ENCODE peak calls at places on chromosomes 3 and 15, in six cellular contexts. Y is small intestine; W is stomach; A is K562; B is CD8-positive, alpha-beta memory T cell; P is effector memory CD4-positive, alpha-beta T cell. X is an unnamed sample.

GRCh38 chr3:134038716-134039115 is 9.0 kb upstream of the SLCO2A1 start:
- DNase-seq in Y (peak), W (peak), A (no peak), B (no peak), P (no peak), X (no peak)

GRCh38 chr3:128374746-128375445 is 91.8 kb downstream of the DNAJB8 start:
- DNase-seq in Y (no peak), W (no peak), A (no peak), B (no peak), P (no peak), X (no peak)

GRCh38 chr3:8518138-8518537 is 16.5 kb downstream of the LMCD1 start:
- DNase-seq in Y (no peak), W (no peak), A (no peak), B (no peak), P (no peak), X (no peak)

GRCh38 chr3:9883676-9884554 is 3.9 kb upstream of the CIDEC start:
- DNase-seq in Y (no peak), W (no peak), A (no peak), B (no peak), P (no peak), X (no peak)

GRCh38 chr15:97759363-97759762 is 201.1 kb upstream of the ARRDC4 start:
- DNase-seq in Y (no peak), W (no peak), A (no peak), B (no peak), P (no peak), X (no peak)

GRCh38 chr15:43225201-43225949 is 4.6 kb upstream of the EPB42 start:
- DNase-seq in Y (peak), W (no peak), A (peak), B (peak), P (no peak), X (peak)

GRCh38 chr15:57150066-57150865 is 226.0 kb upstream of the CGNL1 start:
- DNase-seq in Y (no peak), W (no peak), A (no peak), B (no peak), P (no peak), X (no peak)

GRCh38 chr15:98805434-98806274 is 157.3 kb downstream of the IGF1R start:
- DNase-seq in Y (peak), W (no peak), A (no peak), B (no peak), P (no peak), X (no peak)

GRCh38 chr3:134699141-134699711 is 48.4 kb upstream of the KY start:
- DNase-seq in Y (no peak), W (no peak), A (no peak), B (no peak), P (no peak), X (no peak)

GRCh38 chr3:179100652-179101051 is 29.0 kb upstream of the ZMAT3 start:
- DNase-seq in Y (no peak), W (no peak), A (peak), B (no peak), P (no peak), X (no peak)

GRCh38 chr3:64616953-64617352 is 70.8 kb downstream of the ADAMTS9 start:
- DNase-seq in Y (no peak), W (no peak), A (no peak), B (no peak), P (no peak), X (no peak)

GRCh38 chr15:31434418-31435255 is 108.0 kb downstream of the KLF13 start:
- DNase-seq in Y (peak), W (peak), A (peak), B (peak), P (peak), X (peak)

GRCh38 chr15:76663529-76663928 is 241.6 kb downstream of the SCAPER start:
- DNase-seq in Y (no peak), W (no peak), A (no peak), B (no peak), P (no peak), X (no peak)

GRCh38 chr15:36917411-36918267 is 182.7 kb downstream of the MEIS2 start:
- DNase-seq in Y (no peak), W (no peak), A (no peak), B (no peak), P (no peak), X (no peak)

GRCh38 chr3:137035631-137036030 is 77.8 kb downstream of the IL20RB start:
- DNase-seq in Y (no peak), W (no peak), A (peak), B (no peak), P (no peak), X (no peak)

GRCh38 chr15:43789409-43789808 is 2.7 kb upstream of the SERF2 start:
- DNase-seq in Y (no peak), W (no peak), A (no peak), B (no peak), P (no peak), X (no peak)

GRCh38 chr15:63832620-63833245 is 1.0 kb downstream of the HERC1 start:
- DNase-seq in Y (no peak), W (no peak), A (no peak), B (no peak), P (no peak), X (peak)
- H3K4me3 ChIP-seq in Y (peak), W (peak), A (peak), B (peak), P (peak), X (peak)

GRCh38 chr3:29283297-29283681 is 2.4 kb downstream of the RBMS3 start:
- DNase-seq in Y (no peak), W (no peak), A (no peak), B (no peak), P (no peak), X (no peak)
- H3K27ac ChIP-seq in Y (no peak), W (peak), A (no peak), B (no peak), P (no peak), X (peak)

GRCh38 chr15:75205064-75205395 is 3.3 kb downstream of the C15orf39 start:
- DNase-seq in Y (no peak), W (no peak), A (no peak), B (no peak), P (no peak), X (no peak)

GRCh38 chr15:75203908-75204263 is 2.2 kb downstream of the C15orf39 start:
- DNase-seq in Y (no peak), W (no peak), A (no peak), B (no peak), P (no peak), X (no peak)

GRCh38 chr15:75203017-75203907 is 1.6 kb downstream of the C15orf39 start:
- DNase-seq in Y (peak), W (no peak), A (peak), B (no peak), P (no peak), X (no peak)

GRCh38 chr15:75206006-75206405 is 4.3 kb downstream of the C15orf39 start:
- DNase-seq in Y (no peak), W (no peak), A (no peak), B (no peak), P (no peak), X (no peak)

DNA sequence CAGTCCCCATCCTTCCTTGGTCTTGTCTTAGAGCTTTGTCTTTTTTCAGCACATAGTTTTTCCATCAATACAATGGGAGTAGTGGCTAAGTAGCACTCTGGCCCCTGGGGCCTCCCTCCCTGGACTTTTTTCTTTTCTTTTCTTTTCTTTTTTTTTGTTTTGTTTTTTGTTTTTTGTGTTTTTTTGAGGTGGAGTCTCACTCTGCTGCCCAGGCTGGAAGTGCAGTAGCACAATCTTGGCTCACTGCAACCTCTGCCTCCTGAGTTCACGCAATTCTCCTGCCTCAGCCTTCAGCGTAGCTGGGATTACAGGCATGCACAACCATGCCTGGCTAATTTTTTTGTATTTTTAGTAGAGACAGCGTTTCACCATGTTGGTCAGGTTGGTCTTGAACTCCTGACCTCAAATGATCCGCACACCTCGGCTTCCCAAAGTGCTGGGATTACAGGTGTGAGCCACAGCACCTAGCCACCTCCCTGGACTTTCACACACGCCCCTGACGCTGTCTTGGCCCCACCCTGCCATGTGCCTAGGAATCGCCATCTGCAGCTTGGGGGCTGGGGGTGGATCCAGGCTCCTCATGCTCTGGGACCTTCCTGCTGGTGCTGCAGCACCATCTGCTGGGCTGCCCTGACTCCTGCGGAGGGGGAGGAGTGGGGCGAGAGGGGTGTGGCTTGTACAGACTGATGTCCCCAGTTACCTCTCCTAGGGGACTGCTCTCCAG is 2.8 kb downstream of the C15orf39 start:
- DNase-seq in Y (peak), W (peak), A (peak), B (peak), P (peak), X (peak)
- H3K4me3 ChIP-seq in Y (no peak), W (no peak), A (no peak), B (no peak), P (no peak), X (peak)

GRCh38 chr3:160168290-160168689 is 56.9 kb upstream of the C3orf80 start:
- DNase-seq in Y (peak), W (no peak), A (no peak), B (no peak), P (no peak), X (no peak)

GRCh38 chr3:160159346-160159745 is 65.9 kb upstream of the C3orf80 start:
- DNase-seq in Y (no peak), W (no peak), A (no peak), B (no peak), P (no peak), X (no peak)

GRCh38 chr3:160159806-160160205 is 65.4 kb upstream of the C3orf80 start:
- DNase-seq in Y (no peak), W (no peak), A (no peak), B (no peak), P (no peak), X (no peak)

GRCh38 chr3:160162440-160162839 is 62.8 kb upstream of the C3orf80 start:
- DNase-seq in Y (no peak), W (no peak), A (no peak), B (no peak), P (no peak), X (no peak)

DNA sequence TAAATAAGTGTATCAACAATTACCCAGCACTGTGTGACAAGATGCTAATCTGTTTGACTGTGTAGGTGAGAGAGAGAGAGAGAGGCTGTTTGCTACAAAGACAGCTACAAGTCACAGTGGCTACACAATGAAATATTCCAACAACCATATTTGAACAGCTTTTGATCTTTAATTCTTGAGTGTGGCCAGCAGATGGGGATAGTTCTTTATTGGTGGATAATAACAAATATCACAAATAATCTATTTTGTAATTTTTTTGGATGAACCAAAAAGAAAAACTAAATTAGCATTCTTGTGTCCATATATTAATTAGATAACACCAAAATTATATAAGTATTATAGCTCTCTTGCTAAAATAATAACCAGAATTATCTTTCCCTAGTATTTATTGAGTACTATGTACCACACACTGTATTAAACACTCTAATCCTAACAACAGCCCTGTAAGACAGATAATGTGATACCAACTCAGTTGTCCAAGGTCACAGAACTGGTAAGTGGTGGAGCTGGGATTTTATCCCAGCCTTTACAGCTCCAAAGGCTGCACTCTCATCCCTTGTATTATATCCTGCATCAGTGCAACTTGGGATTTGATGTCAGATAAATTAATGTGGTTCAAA is 61.9 kb upstream of the C3orf80 start:
- DNase-seq in Y (peak), W (no peak), A (peak), B (no peak), P (no peak), X (peak)
- H3K27ac ChIP-seq in Y (no peak), W (no peak), A (no peak), B (no peak), P (no peak), X (no peak)

GRCh38 chr3:101819649-101820202 is 29.6 kb upstream of the NFKBIZ start:
- DNase-seq in Y (no peak), W (no peak), A (no peak), B (no peak), P (no peak), X (no peak)
- H3K4me3 ChIP-seq in Y (no peak), W (no peak), A (no peak), B (no peak), P (no peak), X (no peak)

DNA sequence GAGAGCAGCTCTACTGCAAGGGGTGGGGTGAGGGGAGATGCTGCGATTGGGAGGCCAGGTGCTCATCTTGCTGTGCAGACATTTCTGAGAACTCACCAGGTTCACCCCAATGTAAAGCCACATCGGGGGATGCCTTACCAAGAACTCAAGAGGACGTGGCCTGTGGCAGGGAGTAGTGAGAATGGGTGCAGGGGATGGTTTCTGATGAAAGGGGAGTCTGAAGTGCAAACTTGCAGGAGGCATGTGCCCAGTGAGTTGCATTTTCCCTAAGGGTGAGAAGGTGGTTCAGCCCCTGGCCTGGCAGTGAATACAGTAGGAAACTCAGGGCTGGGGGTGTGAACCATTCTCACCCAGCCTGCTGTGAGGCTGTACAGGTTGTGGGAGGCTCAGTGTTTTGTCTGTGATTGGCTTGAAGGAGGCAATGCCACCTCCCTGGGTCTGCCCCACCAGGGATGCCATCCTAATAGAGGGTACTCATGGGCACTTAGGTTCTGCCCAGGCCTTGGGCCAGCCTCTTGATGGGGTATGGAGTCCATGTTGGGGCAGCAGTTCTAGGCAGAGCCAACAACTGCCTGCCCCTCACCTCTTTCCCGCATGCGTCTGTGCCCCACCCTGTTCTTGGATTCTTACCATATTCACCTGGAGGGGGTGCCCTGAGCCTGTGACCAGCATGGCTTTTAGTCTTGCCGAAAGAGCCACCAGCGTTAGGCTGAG is 4.4 kb downstream of the HEMK1 start:
- DNase-seq in Y (peak), W (no peak), A (no peak), B (peak), P (no peak), X (peak)
- H3K27ac ChIP-seq in Y (peak), W (no peak), A (peak), B (peak), P (peak), X (peak)